ENCODE peak calls at places on chromosomes 1 and 21, in nine cellular contexts. E is activated CD4-positive, alpha-beta T cell treated with anti-CD3 and anti-CD28 coated beads, Interleukin-2, amount 50 U/mL, for 24 hours; P is esophagus squamous epithelium; O is stomach; Z is activated T-helper 9 cell treated with anti-CD3 and anti-CD28 coated beads, Interleukin-2, amount 50 U/mL, for 16 hours; Q is BE2C; J is stimulated activated CD4-positive, alpha-beta T cell treated with anti-CD3 and anti-CD28 coated beads, Interleukin-2, amount 100 ng/mL, for 48 hours; G is PC-3; D is cardiac septum. Y is an unnamed sample.

GRCh38 chr1:224559971-224560728 is 56.0 kb upstream of the CNIH3 start:
- DNase-seq in O (no peak), Z (no peak), D (no peak), J (no peak), G (peak), P (no peak), Q (no peak), E (no peak), Y (no peak)

GRCh38 chr1:233668725-233669294 is 54.9 kb downstream of the KCNK1 start:
- DNase-seq in E (no peak), O (no peak), G (peak), P (no peak), Z (no peak), J (no peak), Q (no peak), D (no peak), Y (no peak)

GRCh38 chr1:237205400-237206064 is 163.5 kb downstream of the RYR2 start:
- DNase-seq in O (no peak), E (no peak), D (no peak), Q (no peak), J (no peak), Z (no peak), P (no peak), G (no peak), Y (no peak)

GRCh38 chr1:19179597-19180271 is 30.3 kb downstream of the UBR4 start:
- DNase-seq in Z (no peak), O (no peak), J (no peak), G (peak), P (no peak), D (no peak), E (no peak), Q (peak), Y (no peak)

GRCh38 chr1:246219508-246220030 is 287.5 kb downstream of the SMYD3 start:
- DNase-seq in E (no peak), G (peak), Q (peak), D (no peak), P (no peak), J (no peak), Z (no peak), O (no peak), Y (no peak)

GRCh38 chr1:64841330-64842065 is 96.6 kb downstream of the RAVER2 start:
- DNase-seq in O (no peak), J (no peak), P (no peak), Q (no peak), E (no peak), G (peak), D (no peak), Z (no peak), Y (no peak)

GRCh38 chr1:181134543-181135461 is 46.3 kb downstream of the IER5 start:
- DNase-seq in G (peak), P (no peak), Q (no peak), O (peak), Z (no peak), E (no peak), D (no peak), J (no peak), Y (no peak)

GRCh38 chr1:99728494-99729235 is 37.8 kb downstream of the FRRS1 start:
- DNase-seq in G (peak), J (no peak), Z (no peak), D (no peak), O (no peak), Q (peak), E (no peak), P (no peak), Y (no peak)

GRCh38 chr1:94580367-94581115 is 39.0 kb upstream of the F3 start:
- DNase-seq in Q (no peak), G (no peak), E (no peak), J (no peak), P (no peak), D (no peak), O (no peak), Z (no peak), Y (no peak)

GRCh38 chr1:43199093-43199726 is 27.1 kb downstream of the CFAP57 start:
- DNase-seq in Q (no peak), E (no peak), P (no peak), O (no peak), G (no peak), J (no peak), D (no peak), Z (no peak), Y (no peak)

GRCh38 chr1:161905269-161905884 is 118.3 kb downstream of the OLFML2B start:
- DNase-seq in Q (peak), J (no peak), Z (no peak), O (peak), E (peak), P (no peak), D (no peak), G (peak), Y (no peak)

GRCh38 chr1:23865543-23865930 is 2.6 kb downstream of the FUCA1 start:
- DNase-seq in J (no peak), P (no peak), G (peak), E (no peak), D (no peak), O (peak), Q (no peak), Z (no peak), Y (no peak)

GRCh38 chr1:94456736-94457135 is 38.5 kb downstream of the ABCD3 start:
- DNase-seq in J (no peak), G (no peak), O (no peak), E (no peak), D (no peak), Z (no peak), Q (no peak), P (no peak), Y (no peak)

GRCh38 chr1:47527653-47528272 is 89.9 kb downstream of the FOXD2 start:
- DNase-seq in Q (no peak), G (peak), P (no peak), J (no peak), O (peak), E (no peak), D (no peak), Z (no peak), Y (no peak)

GRCh38 chr1:229409616-229410369 is 24.1 kb downstream of the ACTA1 start:
- DNase-seq in Q (peak), J (no peak), O (no peak), D (no peak), P (no peak), G (no peak), Z (no peak), E (no peak), Y (no peak)

GRCh38 chr1:44237721-44238457 is 24.6 kb downstream of the DMAP1 start:
- DNase-seq in Z (no peak), P (no peak), Q (peak), O (no peak), J (peak), E (peak), G (no peak), D (no peak), Y (no peak)

GRCh38 chr1:118744420-118744819 is 243.7 kb downstream of the TBX15 start:
- DNase-seq in P (no peak), O (no peak), G (no peak), E (no peak), Z (no peak), D (no peak), Q (no peak), J (no peak), Y (no peak)

GRCh38 chr1:162535501-162535900 is 26.0 kb upstream of the UAP1 start:
- DNase-seq in P (no peak), Q (no peak), O (no peak), D (no peak), G (no peak), E (no peak), Z (no peak), J (no peak), Y (no peak)

GRCh38 chr1:206004269-206004800 is 1.1 kb upstream of the RAB7B start:
- DNase-seq in J (no peak), D (no peak), G (no peak), E (no peak), P (no peak), O (no peak), Q (no peak), Z (no peak), Y (no peak)

GRCh38 chr1:11891433-11892186 is 32.9 kb upstream of the NPPB start:
- DNase-seq in G (no peak), D (no peak), O (no peak), P (no peak), J (no peak), Q (no peak), Z (no peak), E (no peak), Y (no peak)

GRCh38 chr1:175801979-175802378 is 58.6 kb upstream of the TNR start:
- DNase-seq in O (no peak), E (no peak), J (no peak), Z (no peak), G (no peak), Q (no peak), D (no peak), P (no peak), Y (no peak)

GRCh38 chr21:19368944-19369343 is 965.4 kb upstream of the TMPRSS15 start:
- DNase-seq in J (no peak), Q (no peak), Z (no peak), D (no peak), P (no peak), O (no peak), G (no peak), E (no peak), Y (no peak)

GRCh38 chr1:18179009-18179408 is 71.4 kb downstream of the IGSF21 start:
- DNase-seq in G (no peak), O (no peak), Z (no peak), E (no peak), J (no peak), P (no peak), Q (no peak), D (no peak), Y (no peak)

GRCh38 chr1:94081566-94082344 is 39.2 kb downstream of the ABCA4 start:
- DNase-seq in E (no peak), D (no peak), G (peak), P (no peak), Z (no peak), Q (no peak), J (no peak), O (no peak), Y (no peak)

GRCh38 chr21:41713495-41714281 is 53.2 kb downstream of the RIPK4 start:
- DNase-seq in G (no peak), J (no peak), P (no peak), O (no peak), Q (no peak), E (no peak), D (no peak), Z (no peak), Y (no peak)

GRCh38 chr1:14421977-14422609 is 176.4 kb upstream of the KAZN start:
- DNase-seq in Q (no peak), D (no peak), O (no peak), E (no peak), Z (no peak), G (no peak), P (no peak), J (no peak), Y (no peak)

GRCh38 chr1:18946550-18947381 is 9.7 kb downstream of the IFFO2 start:
- DNase-seq in Z (no peak), Q (no peak), E (no peak), P (no peak), O (no peak), G (no peak), D (no peak), J (no peak), Y (no peak)